ENCODE peak calls at places on chromosomes 4 and X, in seven cellular contexts. P, X, B, G, S, E and A are unnamed samples.
A peak's percentile ranks its signal among the peaks of the same experiment; 100 is the strongest.

GRCh38 chr4:133081246-133081645 is 67.8 kb upstream of the PCDH10 start:
- DNase-seq in E (no peak), P (no peak), X (no peak), B (no peak), G (no peak), S (no peak), A (no peak)

GRCh38 chr4:154076921-154077320 is 288.0 kb upstream of the SFRP2 start:
- DNase-seq in B (no peak), P (no peak), X (no peak), E (peak; percentile 12), G (no peak), S (no peak), A (no peak)

GRCh38 chrX:9337056-9337455 is 127.8 kb upstream of the TBL1X start:
- DNase-seq in B (no peak), X (no peak), E (no peak), P (no peak), G (peak; percentile 36), S (no peak), A (no peak)

GRCh38 chr4:10033191-10033881 is 12.0 kb upstream of the SLC2A9 start:
- DNase-seq in G (peak; percentile 56), E (peak; percentile 87), P (no peak), B (no peak), X (no peak), S (no peak), A (no peak)

GRCh38 chrX:78321809-78322208 is 5.6 kb downstream of the CYSLTR1 start:
- DNase-seq in E (no peak), X (peak; percentile 52), S (peak; percentile 66), P (peak; percentile 16), B (no peak), G (peak; percentile 47), A (no peak)

GRCh38 chr4:115119804-115120352 is 6.5 kb upstream of the NDST4 start:
- DNase-seq in E (no peak), B (no peak), S (no peak), X (no peak), G (no peak), P (no peak), A (no peak)

GRCh38 chrX:69618803-69619202 is 2.9 kb downstream of the EDA start:
- DNase-seq in S (no peak), P (no peak), B (no peak), E (peak; percentile 5), X (no peak), G (peak; percentile 23), A (no peak)

GRCh38 chr4:4719446-4719845 is 140.0 kb upstream of the MSX1 start:
- DNase-seq in P (no peak), B (no peak), G (no peak), X (no peak), E (no peak), S (no peak), A (no peak)

GRCh38 chrX:133412246-133412645 is 3.0 kb downstream of the GPC4 start:
- DNase-seq in E (peak; percentile 29), X (no peak), B (no peak), S (no peak), P (no peak), G (no peak), A (no peak)

GRCh38 chr4:55050418-55050950 is 74.9 kb downstream of the KDR start:
- DNase-seq in S (no peak), E (no peak), B (no peak), P (no peak), X (no peak), G (no peak), A (no peak)

GRCh38 chrX:150482537-150483217 is 85.7 kb upstream of the MTM1 start:
- DNase-seq in X (no peak), E (peak; percentile 70), G (no peak), S (no peak), P (no peak), B (peak; percentile 67), A (no peak)

GRCh38 chr4:74447636-74448233 is 2.8 kb downstream of the AREG start:
- DNase-seq in E (no peak), B (no peak), X (no peak), P (no peak), S (no peak), G (no peak), A (no peak)

GRCh38 chr4:914531-914930 is 17.6 kb downstream of the GAK start:
- DNase-seq in G (no peak), X (no peak), S (no peak), P (no peak), B (no peak), E (no peak), A (peak; percentile 45)

GRCh38 chr4:915041-915474 is 17.1 kb downstream of the GAK start:
- DNase-seq in G (no peak), B (no peak), S (peak; percentile 46), P (no peak), E (no peak), X (no peak), A (peak; percentile 51)

GRCh38 chr4:911871-912490 is 20.1 kb downstream of the GAK start:
- DNase-seq in E (no peak), S (peak; percentile 14), B (no peak), G (no peak), P (no peak), X (no peak), A (peak; percentile 65)

GRCh38 chr4:912548-913279 is 19.4 kb downstream of the GAK start:
- DNase-seq in X (no peak), B (no peak), P (no peak), G (no peak), E (no peak), S (peak; percentile 23), A (peak; percentile 60)

DNA sequence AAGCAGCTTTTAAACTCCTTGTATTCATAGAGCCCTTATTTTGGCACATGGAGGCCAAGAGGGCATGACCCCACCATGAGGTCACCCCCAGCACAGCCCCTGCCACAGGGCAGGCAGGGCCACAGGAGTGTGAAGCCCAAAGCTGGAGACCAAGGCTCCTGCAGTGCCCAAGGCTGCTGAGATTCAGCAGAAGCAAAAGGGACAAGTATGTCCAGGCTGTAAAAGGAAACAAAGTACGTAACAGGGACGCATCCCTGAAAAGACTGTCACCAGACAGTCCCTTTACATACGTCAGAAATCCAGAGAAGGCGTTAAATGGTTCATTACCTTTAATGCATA is 18.9 kb downstream of the GAK start:
- DNase-seq in E (no peak), B (no peak), S (no peak), G (no peak), X (no peak), P (no peak), A (peak; percentile 35)
- H3K27ac ChIP-seq in E (no peak overlapping the region), B (no peak overlapping the region), S (no peak overlapping the region), G (no peak overlapping the region), X (no peak overlapping the region), P (no peak overlapping the region), A (no peak overlapping the region)

DNA sequence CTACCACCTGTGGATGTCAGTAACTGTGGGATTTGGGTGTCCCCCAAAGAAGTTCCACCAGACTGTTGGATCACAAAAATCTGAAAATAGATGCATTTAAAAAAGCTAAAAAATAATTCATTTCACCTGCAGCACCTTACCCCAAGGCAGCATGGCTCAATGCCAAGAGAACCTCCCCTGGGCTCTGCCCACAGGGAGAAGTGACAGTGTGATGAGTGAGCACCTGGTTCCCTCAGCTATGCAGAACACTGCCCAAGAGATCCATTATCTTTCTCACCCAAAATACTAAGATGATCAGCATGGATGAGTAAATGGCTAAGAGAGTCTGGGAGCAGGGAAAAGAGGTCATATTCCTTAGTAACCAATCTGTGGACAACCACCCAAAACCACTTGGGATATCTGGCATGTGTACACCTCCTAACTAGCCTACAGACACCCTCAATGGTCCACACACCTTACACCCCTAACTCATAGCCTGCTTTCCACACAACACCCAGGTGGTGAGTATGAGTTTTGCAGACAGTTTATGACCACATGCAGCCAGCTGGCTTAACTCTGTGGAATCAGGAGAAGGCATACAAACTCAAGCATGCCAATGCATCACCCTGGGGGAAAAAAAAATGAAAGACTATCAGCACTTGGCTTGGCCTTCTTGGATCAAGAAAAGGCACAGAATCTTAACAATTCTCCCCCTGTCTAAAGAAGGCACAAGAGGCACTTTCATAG is 416.5 kb upstream of the SMIM31 start:
- DNase-seq in G (no peak), B (no peak), P (no peak), E (no peak), S (no peak), X (no peak), A (no peak)
- H3K27ac ChIP-seq in G (no peak overlapping the region), B (no peak overlapping the region), P (no peak overlapping the region), E (no peak overlapping the region), S (no peak overlapping the region), X (no peak overlapping the region), A (no peak overlapping the region)

DNA sequence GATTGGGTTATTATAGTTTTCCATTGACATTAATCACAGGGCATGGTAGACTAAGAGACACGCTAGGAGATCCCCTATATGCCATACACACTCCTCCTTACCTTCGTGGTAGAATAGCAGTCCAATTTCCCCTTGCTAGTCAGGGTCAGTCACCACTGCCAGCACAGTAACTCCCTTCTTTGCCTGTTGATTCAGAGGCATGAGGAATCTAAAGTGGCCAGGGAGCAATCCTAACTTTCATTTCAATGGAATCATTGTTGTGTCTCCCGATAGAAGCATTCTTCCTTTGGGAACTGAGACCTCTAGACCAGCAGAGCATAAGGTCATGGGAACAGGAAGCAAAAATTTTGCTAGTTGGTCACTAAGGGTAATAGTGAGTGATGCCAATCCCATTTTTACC is 51.1 kb downstream of the COL25A1 start:
- DNase-seq in X (no peak), P (no peak), E (no peak), G (no peak), B (no peak), S (no peak), A (no peak)
- H3K27ac ChIP-seq in X (no peak overlapping the region), P (no peak overlapping the region), E (no peak overlapping the region), G (no peak overlapping the region), B (no peak overlapping the region), S (no peak overlapping the region), A (no peak overlapping the region)

GRCh38 chrX:1210844-1211243 is 1.6 kb downstream of the CRLF2 start:
- DNase-seq in G (no peak), S (no peak), E (no peak), B (no peak), P (no peak), X (no peak), A (no peak)

GRCh38 chrX:1207496-1208025 is 4.9 kb downstream of the CRLF2 start:
- DNase-seq in S (no peak), G (no peak), E (no peak), B (no peak), X (no peak), P (no peak), A (no peak)

GRCh38 chrX:1202251-1202650 is 10.2 kb downstream of the CRLF2 start:
- DNase-seq in E (no peak), B (no peak), G (no peak), P (no peak), X (no peak), S (no peak), A (peak; percentile 57)

DNA sequence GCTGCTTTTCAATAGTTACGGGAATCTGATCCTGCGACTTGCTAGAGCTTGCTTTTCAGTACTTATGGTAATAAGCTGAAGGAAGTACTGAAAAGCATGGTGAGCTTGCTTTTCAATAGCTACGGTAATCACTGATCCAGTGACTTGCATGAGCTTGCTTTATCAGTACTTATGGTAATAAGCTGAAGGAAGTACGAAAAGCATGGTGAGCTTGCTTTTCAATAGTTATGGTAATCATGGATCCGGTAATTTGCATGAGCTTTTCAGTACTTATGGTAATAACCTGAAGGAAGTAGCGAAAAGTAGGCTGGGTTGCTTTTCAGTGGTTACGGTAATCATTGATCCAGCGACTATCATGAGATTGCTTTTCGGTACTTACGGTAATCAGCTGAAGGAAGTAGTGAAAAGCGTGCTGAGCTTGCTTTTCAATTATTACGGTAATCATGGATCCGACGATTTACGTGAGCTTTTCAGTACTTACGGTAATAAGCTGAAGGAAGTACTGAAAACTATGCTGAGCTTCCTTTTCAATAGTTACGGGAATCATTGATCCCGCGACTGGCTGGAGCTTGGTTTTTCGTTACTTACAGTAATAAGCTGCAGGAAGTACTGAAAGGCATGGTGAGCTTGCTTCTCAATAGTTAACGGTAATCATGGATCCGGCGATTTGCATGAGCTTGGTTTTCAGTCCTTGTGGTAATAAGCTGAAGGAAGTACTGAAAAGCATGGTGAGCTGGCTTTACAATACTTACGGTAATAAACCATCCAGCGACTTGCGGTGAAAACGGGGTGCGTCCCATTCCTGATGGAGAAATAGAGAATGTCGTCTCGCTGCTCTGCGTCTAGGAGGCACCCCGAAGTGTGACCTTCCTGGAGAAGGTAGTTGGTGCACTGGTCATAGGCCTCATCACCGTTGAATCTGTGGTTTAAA is 6.5 kb downstream of the CRLF2 start:
- DNase-seq in S (no peak), X (no peak), E (peak; percentile 68), P (peak; percentile 46), B (peak; percentile 78), G (no peak), A (peak; percentile 19)
- H3K27ac ChIP-seq in S (no peak overlapping the region), X (no peak overlapping the region), E (no peak overlapping the region), P (no peak overlapping the region), B (no peak overlapping the region), G (no peak overlapping the region), A (no peak overlapping the region)